ENCODE peak calls at places on chromosomes 12 and 14, in eight cellular contexts. One of them, this sample, is unnamed.

GRCh38 chr12:128976120-128976519 is 122.8 kb downstream of the GLT1D1 start:
- DNase-seq in PC-3: peak; percentile 13
- DNase-seq in lower leg skin: no peak
- DNase-seq in activated T-cell treated with anti-CD3 and anti-CD28 coated beads for 1 hour: no peak
- DNase-seq in HCT116: no peak
- DNase-seq in right lobe of liver: no peak
- DNase-seq in non-pigmented ciliary epithelial cell: no peak
- DNase-seq in heart left ventricle: no peak
- DNase-seq in this sample: peak; percentile 24

GRCh38 chr14:95519699-95520098 is 3.2 kb upstream of the SYNE3 start:
- DNase-seq in PC-3: peak; percentile 79
- DNase-seq in lower leg skin: peak; percentile 97
- DNase-seq in activated T-cell treated with anti-CD3 and anti-CD28 coated beads for 1 hour: peak; percentile 49
- DNase-seq in HCT116: peak; percentile 56
- DNase-seq in right lobe of liver: no peak
- DNase-seq in non-pigmented ciliary epithelial cell: no peak
- DNase-seq in heart left ventricle: peak; percentile 67
- DNase-seq in this sample: no peak

GRCh38 chr14:67515386-67516079 is 17.6 kb upstream of the PLEKHH1 start:
- DNase-seq in PC-3: peak; percentile 30
- DNase-seq in lower leg skin: no peak
- DNase-seq in activated T-cell treated with anti-CD3 and anti-CD28 coated beads for 1 hour: peak; percentile 23
- DNase-seq in HCT116: no peak
- DNase-seq in right lobe of liver: peak; percentile 41
- DNase-seq in non-pigmented ciliary epithelial cell: no peak
- DNase-seq in heart left ventricle: no peak
- DNase-seq in this sample: peak; percentile 49

GRCh38 chr14:102011631-102012030 is 47.3 kb downstream of the DYNC1H1 start:
- DNase-seq in PC-3: no peak
- DNase-seq in lower leg skin: no peak
- DNase-seq in activated T-cell treated with anti-CD3 and anti-CD28 coated beads for 1 hour: no peak
- DNase-seq in HCT116: no peak
- DNase-seq in right lobe of liver: no peak
- DNase-seq in non-pigmented ciliary epithelial cell: no peak
- DNase-seq in heart left ventricle: no peak
- DNase-seq in this sample: no peak

GRCh38 chr14:44339256-44339655 is 167.8 kb downstream of the FSCB start:
- DNase-seq in PC-3: peak; percentile 89
- DNase-seq in lower leg skin: no peak
- DNase-seq in activated T-cell treated with anti-CD3 and anti-CD28 coated beads for 1 hour: no peak
- DNase-seq in HCT116: no peak
- DNase-seq in right lobe of liver: no peak
- DNase-seq in non-pigmented ciliary epithelial cell: no peak
- DNase-seq in heart left ventricle: no peak
- DNase-seq in this sample: no peak

GRCh38 chr12:51270067-51270846 is at the start of gene SMAGP:
- DNase-seq in PC-3: peak; percentile 86
- DNase-seq in lower leg skin: peak; percentile 92
- DNase-seq in activated T-cell treated with anti-CD3 and anti-CD28 coated beads for 1 hour: peak; percentile 23
- DNase-seq in HCT116: no peak
- DNase-seq in right lobe of liver: peak; percentile 78
- DNase-seq in non-pigmented ciliary epithelial cell: no peak
- DNase-seq in heart left ventricle: peak; percentile 72
- DNase-seq in this sample: peak; percentile 84

GRCh38 chr14:96519970-96520369 is 17.8 kb downstream of the PAPOLA start:
- DNase-seq in PC-3: no peak
- DNase-seq in lower leg skin: no peak
- DNase-seq in activated T-cell treated with anti-CD3 and anti-CD28 coated beads for 1 hour: no peak
- DNase-seq in HCT116: no peak
- DNase-seq in right lobe of liver: no peak
- DNase-seq in non-pigmented ciliary epithelial cell: no peak
- DNase-seq in heart left ventricle: no peak
- DNase-seq in this sample: no peak

GRCh38 chr12:6361834-6362233 is 13.5 kb downstream of the SCNN1A start:
- DNase-seq in PC-3: peak; percentile 89
- DNase-seq in lower leg skin: peak; percentile 92
- DNase-seq in activated T-cell treated with anti-CD3 and anti-CD28 coated beads for 1 hour: no peak
- DNase-seq in HCT116: no peak
- DNase-seq in right lobe of liver: peak; percentile 87
- DNase-seq in non-pigmented ciliary epithelial cell: no peak
- DNase-seq in heart left ventricle: no peak
- DNase-seq in this sample: no peak

GRCh38 chr12:95460105-95460504 is 13.8 kb upstream of the METAP2 start:
- DNase-seq in PC-3: no peak
- DNase-seq in lower leg skin: no peak
- DNase-seq in activated T-cell treated with anti-CD3 and anti-CD28 coated beads for 1 hour: no peak
- DNase-seq in HCT116: no peak
- DNase-seq in right lobe of liver: no peak
- DNase-seq in non-pigmented ciliary epithelial cell: no peak
- DNase-seq in heart left ventricle: no peak
- DNase-seq in this sample: no peak

GRCh38 chr14:69260979-69261605 is 1.1 kb downstream of the GALNT16 start:
- DNase-seq in PC-3: peak; percentile 37
- DNase-seq in lower leg skin: peak; percentile 88
- DNase-seq in activated T-cell treated with anti-CD3 and anti-CD28 coated beads for 1 hour: no peak
- DNase-seq in HCT116: no peak
- DNase-seq in right lobe of liver: peak; percentile 48
- DNase-seq in non-pigmented ciliary epithelial cell: no peak
- DNase-seq in heart left ventricle: peak; percentile 45
- DNase-seq in this sample: peak; percentile 73

GRCh38 chr12:128077211-128077916 is 189.6 kb upstream of the TMEM132C start:
- DNase-seq in PC-3: no peak
- DNase-seq in lower leg skin: peak; percentile 62
- DNase-seq in activated T-cell treated with anti-CD3 and anti-CD28 coated beads for 1 hour: no peak
- DNase-seq in HCT116: no peak
- DNase-seq in right lobe of liver: no peak
- DNase-seq in non-pigmented ciliary epithelial cell: no peak
- DNase-seq in heart left ventricle: no peak
- DNase-seq in this sample: no peak

GRCh38 chr12:109804820-109805761 is 28.1 kb downstream of the TRPV4 start:
- DNase-seq in PC-3: peak; percentile 86
- DNase-seq in lower leg skin: peak; percentile 94
- DNase-seq in activated T-cell treated with anti-CD3 and anti-CD28 coated beads for 1 hour: peak; percentile 55
- DNase-seq in HCT116: peak; percentile 15
- DNase-seq in right lobe of liver: peak; percentile 70
- DNase-seq in non-pigmented ciliary epithelial cell: no peak
- DNase-seq in heart left ventricle: peak; percentile 50
- DNase-seq in this sample: peak; percentile 82

GRCh38 chr12:88401153-88401552 is 179.1 kb downstream of the KITLG start:
- DNase-seq in PC-3: peak; percentile 88
- DNase-seq in lower leg skin: no peak
- DNase-seq in activated T-cell treated with anti-CD3 and anti-CD28 coated beads for 1 hour: no peak
- DNase-seq in HCT116: no peak
- DNase-seq in right lobe of liver: no peak
- DNase-seq in non-pigmented ciliary epithelial cell: no peak
- DNase-seq in heart left ventricle: no peak
- DNase-seq in this sample: no peak

GRCh38 chr14:103118663-103119404 is 4.4 kb upstream of the TNFAIP2 start:
- DNase-seq in PC-3: no peak
- DNase-seq in lower leg skin: no peak
- DNase-seq in activated T-cell treated with anti-CD3 and anti-CD28 coated beads for 1 hour: no peak
- DNase-seq in HCT116: no peak
- DNase-seq in right lobe of liver: peak; percentile 84
- DNase-seq in non-pigmented ciliary epithelial cell: no peak
- DNase-seq in heart left ventricle: peak; percentile 73
- DNase-seq in this sample: no peak

GRCh38 chr14:55129428-55130193 is 559 bp downstream of the LGALS3 start:
- DNase-seq in PC-3: peak; percentile 84
- DNase-seq in lower leg skin: peak; percentile 95
- DNase-seq in activated T-cell treated with anti-CD3 and anti-CD28 coated beads for 1 hour: peak; percentile 15
- DNase-seq in HCT116: no peak
- DNase-seq in right lobe of liver: peak; percentile 66
- DNase-seq in non-pigmented ciliary epithelial cell: no peak
- DNase-seq in heart left ventricle: peak; percentile 76
- DNase-seq in this sample: peak; percentile 46

GRCh38 chr12:5063149-5063548 is 19.5 kb downstream of the KCNA5 start:
- DNase-seq in PC-3: no peak
- DNase-seq in lower leg skin: no peak
- DNase-seq in activated T-cell treated with anti-CD3 and anti-CD28 coated beads for 1 hour: no peak
- DNase-seq in HCT116: no peak
- DNase-seq in right lobe of liver: no peak
- DNase-seq in non-pigmented ciliary epithelial cell: no peak
- DNase-seq in heart left ventricle: no peak
- DNase-seq in this sample: no peak

GRCh38 chr12:94769040-94769420 is 118.7 kb upstream of the TMCC3 start:
- DNase-seq in PC-3: no peak
- DNase-seq in lower leg skin: no peak
- DNase-seq in activated T-cell treated with anti-CD3 and anti-CD28 coated beads for 1 hour: no peak
- DNase-seq in HCT116: no peak
- DNase-seq in right lobe of liver: no peak
- DNase-seq in non-pigmented ciliary epithelial cell: no peak
- DNase-seq in heart left ventricle: no peak
- DNase-seq in this sample: no peak

GRCh38 chr14:80924365-80925103 is 17.0 kb downstream of the CEP128 start:
- DNase-seq in PC-3: no peak
- DNase-seq in lower leg skin: no peak
- DNase-seq in activated T-cell treated with anti-CD3 and anti-CD28 coated beads for 1 hour: no peak
- DNase-seq in HCT116: no peak
- DNase-seq in right lobe of liver: no peak
- DNase-seq in non-pigmented ciliary epithelial cell: no peak
- DNase-seq in heart left ventricle: no peak
- DNase-seq in this sample: no peak

GRCh38 chr12:79168687-79169086 is 304.1 kb downstream of the SYT1 start:
- DNase-seq in PC-3: no peak
- DNase-seq in lower leg skin: no peak
- DNase-seq in activated T-cell treated with anti-CD3 and anti-CD28 coated beads for 1 hour: no peak
- DNase-seq in HCT116: no peak
- DNase-seq in right lobe of liver: no peak
- DNase-seq in non-pigmented ciliary epithelial cell: no peak
- DNase-seq in heart left ventricle: no peak
- DNase-seq in this sample: no peak

GRCh38 chr12:108653082-108653516 is 19.4 kb upstream of the SELPLG start:
- DNase-seq in PC-3: no peak
- DNase-seq in lower leg skin: no peak
- DNase-seq in activated T-cell treated with anti-CD3 and anti-CD28 coated beads for 1 hour: no peak
- DNase-seq in HCT116: no peak
- DNase-seq in right lobe of liver: no peak
- DNase-seq in non-pigmented ciliary epithelial cell: no peak
- DNase-seq in heart left ventricle: no peak
- DNase-seq in this sample: no peak

GRCh38 chr14:104378636-104379225 is 200.8 kb upstream of the C14orf180 start:
- DNase-seq in PC-3: no peak
- DNase-seq in lower leg skin: no peak
- DNase-seq in activated T-cell treated with anti-CD3 and anti-CD28 coated beads for 1 hour: no peak
- DNase-seq in HCT116: no peak
- DNase-seq in right lobe of liver: no peak
- DNase-seq in non-pigmented ciliary epithelial cell: no peak
- DNase-seq in heart left ventricle: no peak
- DNase-seq in this sample: no peak

GRCh38 chr14:77812028-77812427 is 12.1 kb downstream of the ADCK1 start:
- DNase-seq in PC-3: no peak
- DNase-seq in lower leg skin: no peak
- DNase-seq in activated T-cell treated with anti-CD3 and anti-CD28 coated beads for 1 hour: no peak
- DNase-seq in HCT116: no peak
- DNase-seq in right lobe of liver: no peak
- DNase-seq in non-pigmented ciliary epithelial cell: no peak
- DNase-seq in heart left ventricle: no peak
- DNase-seq in this sample: no peak

GRCh38 chr14:58663494-58664111 is 25.8 kb downstream of the DACT1 start:
- DNase-seq in PC-3: no peak
- DNase-seq in lower leg skin: no peak
- DNase-seq in activated T-cell treated with anti-CD3 and anti-CD28 coated beads for 1 hour: no peak
- DNase-seq in HCT116: no peak
- DNase-seq in right lobe of liver: no peak
- DNase-seq in non-pigmented ciliary epithelial cell: peak; percentile 95
- DNase-seq in heart left ventricle: no peak
- DNase-seq in this sample: no peak

GRCh38 chr14:81434230-81434629 is 34.1 kb upstream of the STON2 start:
- DNase-seq in PC-3: no peak
- DNase-seq in lower leg skin: no peak
- DNase-seq in activated T-cell treated with anti-CD3 and anti-CD28 coated beads for 1 hour: no peak
- DNase-seq in HCT116: no peak
- DNase-seq in right lobe of liver: no peak
- DNase-seq in non-pigmented ciliary epithelial cell: no peak
- DNase-seq in heart left ventricle: no peak
- DNase-seq in this sample: no peak

This sample was measured in WTC11.